ENCODE peak calls at places on chromosomes 3 and 15, in ten cellular contexts. Q is transverse colon; H is pancreas; B is neuronal stem cell; R is left ventricle myocardium inferior; E is mesenchymal stem cell; G is Panc1; A is esophagus squamous epithelium; P is CD8-positive, alpha-beta memory T cell; X is mesendoderm. U is an unnamed sample.
A peak's percentile ranks its signal among the peaks of the same experiment; 100 is the strongest.

GRCh38 chr3:115713247-115713646 is 89.9 kb downstream of the GAP43 start:
- DNase-seq in B (no peak), H (peak; percentile 77), P (no peak), A (no peak), R (no peak), E (no peak), G (no peak), X (no peak), Q (no peak), U (no peak)

GRCh38 chr3:130748520-130748919 is 1.9 kb upstream of the PIK3R4 start:
- DNase-seq in X (no peak), B (no peak), G (no peak), R (no peak), H (no peak), E (peak; percentile 18), P (no peak), Q (no peak), A (no peak), U (no peak)

GRCh38 chr3:55591893-55592292 is 104.8 kb upstream of the WNT5A start:
- DNase-seq in B (no peak), P (no peak), E (no peak), H (no peak), G (no peak), X (no peak), R (no peak), A (no peak), Q (no peak), U (no peak)

GRCh38 chr3:142563491-142563997 is 15.0 kb downstream of the ATR start:
- DNase-seq in Q (no peak), H (no peak), P (no peak), G (no peak), E (no peak), X (no peak), R (no peak), B (no peak), A (no peak), U (no peak)

GRCh38 chr3:186693843-186694242 is 23.3 kb upstream of the KNG1 start:
- DNase-seq in B (no peak), P (no peak), E (no peak), G (no peak), X (no peak), A (no peak), H (no peak), Q (no peak), R (no peak), U (no peak)

GRCh38 chr3:4846529-4846928 is 132.7 kb upstream of the BHLHE40 start:
- DNase-seq in A (no peak), Q (no peak), G (no peak), H (no peak), R (no peak), E (no peak), P (no peak), B (no peak), X (no peak), U (no peak)

GRCh38 chr15:96285306-96285705 is 45.2 kb upstream of the NR2F2 start:
- DNase-seq in Q (no peak), E (peak; percentile 59), A (no peak), G (no peak), X (peak; percentile 23), H (no peak), R (no peak), B (no peak), P (no peak), U (peak; percentile 97)

GRCh38 chr15:92667291-92667904 is 11.8 kb upstream of the FAM174B start:
- DNase-seq in A (no peak), X (peak; percentile 61), G (no peak), B (no peak), Q (no peak), H (no peak), P (no peak), E (peak; percentile 57), R (no peak), U (peak; percentile 80)

GRCh38 chr3:12965999-12966846 is 107.0 kb downstream of the IQSEC1 start:
- DNase-seq in E (peak; percentile 16), G (no peak), R (no peak), P (no peak), H (peak; percentile 28), B (no peak), A (no peak), X (no peak), Q (no peak), U (no peak)

GRCh38 chr15:68113273-68113672 is 59.2 kb downstream of the PIAS1 start:
- DNase-seq in Q (no peak), A (no peak), H (no peak), R (no peak), B (no peak), P (no peak), E (peak; percentile 54), G (no peak), X (no peak), U (no peak)

GRCh38 chr3:129563332-129563731 is 20.4 kb downstream of the H1-8 start:
- DNase-seq in B (no peak), G (no peak), P (no peak), H (no peak), E (no peak), R (no peak), Q (no peak), A (no peak), X (no peak), U (no peak)
- H3K27ac ChIP-seq in B (no peak overlapping the region), G (no peak overlapping the region), P (no peak overlapping the region), H (no peak overlapping the region), E (no peak overlapping the region), R (peak overlapping the region; percentile 93), Q (no peak overlapping the region), A (peak overlapping the region; percentile 11), X (no peak overlapping the region), U (no peak overlapping the region)

DNA sequence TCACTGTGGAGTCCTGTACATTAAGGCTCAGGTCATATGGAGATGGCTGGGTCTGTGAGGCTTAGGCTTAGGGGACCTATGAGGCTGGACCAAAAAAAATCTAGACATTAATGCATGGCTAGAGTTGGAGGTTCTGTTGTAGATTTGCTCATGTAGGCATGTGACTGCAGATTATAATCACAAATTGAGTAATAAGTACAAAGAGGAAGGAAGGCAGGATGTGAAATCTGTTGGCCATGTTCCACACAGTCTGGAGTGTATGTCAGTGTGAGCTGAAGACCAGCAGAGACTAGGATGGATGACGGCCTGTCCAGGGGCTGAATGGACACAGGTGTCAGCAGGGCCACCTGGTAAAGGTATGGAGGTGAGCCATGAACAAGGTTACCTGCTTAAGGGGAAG is at the start of gene ST3GAL6:
- DNase-seq in E (peak; percentile 73), Q (peak; percentile 17), H (no peak), R (no peak), G (no peak), A (peak; percentile 1), P (no peak), B (no peak), X (no peak), U (no peak)
- H3K4me3 ChIP-seq in E (no peak within 1 kb of the TSS), Q (no peak within 1 kb of the TSS), H (no peak within 1 kb of the TSS), R (peak within 1 kb of the TSS; percentile 35), G (no peak within 1 kb of the TSS), A (no peak within 1 kb of the TSS), P (no peak within 1 kb of the TSS), B (no peak within 1 kb of the TSS), X (no peak within 1 kb of the TSS), U (no peak within 1 kb of the TSS)

DNA sequence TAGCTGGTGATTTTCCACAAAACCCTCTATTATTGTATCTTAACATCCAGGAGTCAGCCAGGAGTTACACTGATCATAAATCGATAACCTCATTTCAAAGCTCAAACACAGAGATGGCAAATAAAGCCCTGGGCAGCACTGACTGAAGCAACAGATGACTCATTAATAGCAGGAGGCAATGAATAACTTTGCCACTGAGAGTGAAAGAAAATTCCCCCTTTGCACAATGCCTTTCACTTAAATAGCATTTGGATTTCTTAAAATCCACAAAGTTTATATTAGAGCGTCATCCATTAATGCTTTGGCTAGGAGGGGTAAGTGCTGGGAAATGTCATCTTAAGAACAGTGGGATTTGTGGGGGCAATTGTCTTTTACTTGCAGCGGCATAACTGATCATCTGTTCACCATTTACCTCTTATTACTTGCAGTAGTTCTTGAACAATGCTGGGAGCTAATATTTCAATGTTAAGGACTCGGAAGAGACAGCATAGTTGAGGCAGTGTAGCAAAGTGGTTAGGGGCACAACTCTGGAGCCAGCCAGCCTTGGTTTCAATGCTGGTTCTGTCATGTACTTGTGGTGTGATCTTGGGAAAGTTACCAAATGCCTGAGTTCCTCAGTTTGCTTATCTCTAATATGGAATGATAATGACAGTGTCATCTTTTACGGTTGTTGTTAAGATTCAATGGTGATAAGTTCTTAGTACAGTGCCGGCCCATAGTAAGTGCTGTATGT is 630.4 kb upstream of the TBL1XR1 start:
- DNase-seq in R (no peak), G (no peak), E (peak; percentile 97), H (peak; percentile 31), Q (no peak), B (no peak), P (no peak), A (no peak), X (no peak), U (no peak)
- H3K27ac ChIP-seq in R (no peak overlapping the region), G (peak overlapping the region; percentile 88), E (peak overlapping the region; percentile 74), H (peak overlapping the region; percentile 61), Q (peak overlapping the region; percentile 65), B (no peak overlapping the region), P (no peak overlapping the region), A (peak overlapping the region; percentile 26), X (no peak overlapping the region), U (no peak overlapping the region)

GRCh38 chr15:77633134-77633912 is 611 bp upstream of the LINGO1 start:
- DNase-seq in Q (peak; percentile 90), A (peak; percentile 10), P (peak; percentile 26), R (peak; percentile 90), H (peak; percentile 91), B (peak; percentile 90), X (peak; percentile 93), E (peak; percentile 84), G (peak; percentile 57), U (peak; percentile 84)

GRCh38 chr15:77630956-77631789 is 1.5 kb downstream of the LINGO1 start:
- DNase-seq in Q (peak; percentile 10), H (peak; percentile 28), X (peak; percentile 41), G (no peak), A (no peak), P (no peak), R (no peak), E (no peak), B (peak; percentile 51), U (no peak)

GRCh38 chr15:77630064-77630463 is 2.6 kb downstream of the LINGO1 start:
- DNase-seq in B (no peak), G (no peak), H (no peak), E (no peak), X (no peak), R (no peak), A (no peak), Q (peak; percentile 6), P (no peak), U (no peak)

GRCh38 chr15:77632760-77633133 is at the start of gene LINGO1:
- DNase-seq in Q (no peak), B (peak; percentile 35), E (peak; percentile 20), P (no peak), G (no peak), X (peak; percentile 69), H (peak; percentile 35), R (no peak), A (no peak), U (no peak)

DNA sequence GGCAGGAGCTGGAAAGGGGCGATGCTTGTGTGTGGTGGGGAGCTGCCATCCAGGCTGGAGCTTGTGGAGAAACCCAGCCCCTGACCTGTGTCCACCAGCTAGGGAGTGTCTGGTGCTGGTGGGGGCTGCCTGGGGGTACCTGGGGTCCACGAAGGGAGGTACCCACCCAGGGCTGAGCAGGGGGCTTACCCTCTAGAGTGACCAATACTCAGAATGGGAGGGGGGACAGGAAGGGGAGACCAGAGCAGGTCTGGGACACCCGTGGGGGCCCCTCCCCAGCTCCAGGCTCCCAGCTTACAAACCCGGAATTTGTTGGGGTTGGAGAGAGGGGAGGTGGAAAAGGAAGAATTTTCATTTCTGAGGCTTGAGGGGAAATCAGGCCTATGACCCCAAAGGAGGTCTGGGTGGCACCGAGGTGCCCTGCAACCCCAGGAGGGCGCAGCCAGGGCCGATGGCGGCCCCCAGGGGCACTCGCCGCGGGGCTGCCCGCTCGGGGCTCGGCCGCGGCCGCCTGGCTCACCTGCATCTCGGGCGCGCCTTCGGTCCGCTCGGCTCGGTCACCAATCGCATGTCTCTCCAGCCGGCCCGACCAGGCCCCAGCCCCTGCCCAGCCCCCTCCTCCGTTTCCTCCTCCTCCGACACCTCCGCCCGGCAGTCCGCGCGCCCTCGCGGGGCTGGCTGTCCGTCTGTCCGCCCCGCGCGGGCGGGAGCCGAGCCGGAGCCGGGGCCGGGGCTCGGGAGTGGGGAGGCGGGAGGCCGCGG is 741 bp downstream of the LINGO1 start:
- DNase-seq in G (no peak), E (no peak), H (peak; percentile 33), X (peak; percentile 62), A (no peak), R (peak; percentile 32), P (no peak), B (no peak), Q (peak; percentile 8), U (no peak)
- H3K4me3 ChIP-seq in G (peak overlapping the region; percentile 29), E (peak overlapping the region; percentile 26), H (no peak overlapping the region), X (no peak overlapping the region), A (no peak overlapping the region), R (peak overlapping the region; percentile 78), P (no peak overlapping the region), B (peak overlapping the region; percentile 82), Q (no peak overlapping the region), U (no peak overlapping the region)

U was measured in SJCRH30.